ENCODE peak calls at places on chromosomes 4 and X, in five cellular contexts. One of them, this sample, is unnamed.

GRCh38 chr4:180538384-180539052 is 1704.7 kb upstream of the TENM3 start:
- DNase-seq in right lobe of liver: no peak
- DNase-seq in ecto neural progenitor cell: no peak
- DNase-seq in CD8-positive, alpha-beta T cell: no peak
- DNase-seq in activated naive CD4-positive, alpha-beta T cell treated with anti-CD3 and anti-CD28 coated beads, Interleukin-2, amount 10 ng/mL, durations not matched to agents 7 days and 5 days: no peak
- DNase-seq in this sample: no peak

GRCh38 chr4:141375855-141376254 is 155.2 kb downstream of the ZNF330 start:
- DNase-seq in right lobe of liver: no peak
- DNase-seq in ecto neural progenitor cell: no peak
- DNase-seq in CD8-positive, alpha-beta T cell: no peak
- DNase-seq in activated naive CD4-positive, alpha-beta T cell treated with anti-CD3 and anti-CD28 coated beads, Interleukin-2, amount 10 ng/mL, durations not matched to agents 7 days and 5 days: no peak
- DNase-seq in this sample: no peak

GRCh38 chr4:112979881-112980421 is 69.5 kb upstream of the ANK2 start:
- DNase-seq in right lobe of liver: no peak
- DNase-seq in ecto neural progenitor cell: peak
- DNase-seq in CD8-positive, alpha-beta T cell: no peak
- DNase-seq in activated naive CD4-positive, alpha-beta T cell treated with anti-CD3 and anti-CD28 coated beads, Interleukin-2, amount 10 ng/mL, durations not matched to agents 7 days and 5 days: no peak
- DNase-seq in this sample: no peak

GRCh38 chr4:176964116-176964691 is 171.5 kb upstream of the VEGFC start:
- DNase-seq in right lobe of liver: no peak
- DNase-seq in ecto neural progenitor cell: no peak
- DNase-seq in CD8-positive, alpha-beta T cell: no peak
- DNase-seq in activated naive CD4-positive, alpha-beta T cell treated with anti-CD3 and anti-CD28 coated beads, Interleukin-2, amount 10 ng/mL, durations not matched to agents 7 days and 5 days: no peak
- DNase-seq in this sample: no peak

GRCh38 chr4:114613579-114613978 is 15.0 kb downstream of the UGT8 start:
- DNase-seq in right lobe of liver: no peak
- DNase-seq in ecto neural progenitor cell: no peak
- DNase-seq in CD8-positive, alpha-beta T cell: no peak
- DNase-seq in activated naive CD4-positive, alpha-beta T cell treated with anti-CD3 and anti-CD28 coated beads, Interleukin-2, amount 10 ng/mL, durations not matched to agents 7 days and 5 days: no peak
- DNase-seq in this sample: no peak

GRCh38 chrX:133045986-133046385 is 50.9 kb downstream of the USP26 start:
- DNase-seq in right lobe of liver: no peak
- DNase-seq in ecto neural progenitor cell: no peak
- DNase-seq in CD8-positive, alpha-beta T cell: no peak
- DNase-seq in activated naive CD4-positive, alpha-beta T cell treated with anti-CD3 and anti-CD28 coated beads, Interleukin-2, amount 10 ng/mL, durations not matched to agents 7 days and 5 days: no peak
- DNase-seq in this sample: no peak

GRCh38 chrX:29237972-29238371 is 650.7 kb downstream of the IL1RAPL1 start:
- DNase-seq in right lobe of liver: no peak
- DNase-seq in ecto neural progenitor cell: no peak
- DNase-seq in CD8-positive, alpha-beta T cell: no peak
- DNase-seq in activated naive CD4-positive, alpha-beta T cell treated with anti-CD3 and anti-CD28 coated beads, Interleukin-2, amount 10 ng/mL, durations not matched to agents 7 days and 5 days: no peak
- DNase-seq in this sample: no peak

GRCh38 chr4:24923550-24923949 is 10.7 kb upstream of the CCDC149 start:
- DNase-seq in right lobe of liver: no peak
- DNase-seq in ecto neural progenitor cell: no peak
- DNase-seq in CD8-positive, alpha-beta T cell: no peak
- DNase-seq in activated naive CD4-positive, alpha-beta T cell treated with anti-CD3 and anti-CD28 coated beads, Interleukin-2, amount 10 ng/mL, durations not matched to agents 7 days and 5 days: no peak
- DNase-seq in this sample: no peak

GRCh38 chr4:1763550-1764080 is 29.5 kb upstream of the FGFR3 start:
- DNase-seq in right lobe of liver: no peak
- DNase-seq in ecto neural progenitor cell: no peak
- DNase-seq in CD8-positive, alpha-beta T cell: no peak
- DNase-seq in activated naive CD4-positive, alpha-beta T cell treated with anti-CD3 and anti-CD28 coated beads, Interleukin-2, amount 10 ng/mL, durations not matched to agents 7 days and 5 days: no peak
- DNase-seq in this sample: no peak

GRCh38 chrX:8741981-8742380 is 10.0 kb upstream of the ANOS1 start:
- DNase-seq in right lobe of liver: no peak
- DNase-seq in ecto neural progenitor cell: no peak
- DNase-seq in CD8-positive, alpha-beta T cell: no peak
- DNase-seq in activated naive CD4-positive, alpha-beta T cell treated with anti-CD3 and anti-CD28 coated beads, Interleukin-2, amount 10 ng/mL, durations not matched to agents 7 days and 5 days: no peak
- DNase-seq in this sample: no peak

GRCh38 chrX:50838820-50839600 is 25.0 kb upstream of the SHROOM4 start:
- DNase-seq in right lobe of liver: no peak
- DNase-seq in ecto neural progenitor cell: no peak
- DNase-seq in CD8-positive, alpha-beta T cell: no peak
- DNase-seq in activated naive CD4-positive, alpha-beta T cell treated with anti-CD3 and anti-CD28 coated beads, Interleukin-2, amount 10 ng/mL, durations not matched to agents 7 days and 5 days: no peak
- DNase-seq in this sample: no peak

GRCh38 chr4:83112239-83112638 is 2.3 kb downstream of the PLAC8 start:
- DNase-seq in right lobe of liver: no peak
- DNase-seq in ecto neural progenitor cell: no peak
- DNase-seq in CD8-positive, alpha-beta T cell: no peak
- DNase-seq in activated naive CD4-positive, alpha-beta T cell treated with anti-CD3 and anti-CD28 coated beads, Interleukin-2, amount 10 ng/mL, durations not matched to agents 7 days and 5 days: peak
- DNase-seq in this sample: no peak

GRCh38 chrX:77160301-77160700 is 286.9 kb upstream of the FGF16 start:
- DNase-seq in right lobe of liver: no peak
- DNase-seq in ecto neural progenitor cell: peak
- DNase-seq in CD8-positive, alpha-beta T cell: no peak
- DNase-seq in activated naive CD4-positive, alpha-beta T cell treated with anti-CD3 and anti-CD28 coated beads, Interleukin-2, amount 10 ng/mL, durations not matched to agents 7 days and 5 days: peak
- DNase-seq in this sample: peak

GRCh38 chr4:14916554-14917304 is 85.6 kb upstream of the CPEB2 start:
- DNase-seq in right lobe of liver: no peak
- DNase-seq in ecto neural progenitor cell: no peak
- DNase-seq in CD8-positive, alpha-beta T cell: no peak
- DNase-seq in activated naive CD4-positive, alpha-beta T cell treated with anti-CD3 and anti-CD28 coated beads, Interleukin-2, amount 10 ng/mL, durations not matched to agents 7 days and 5 days: no peak
- DNase-seq in this sample: no peak

GRCh38 chr4:169314906-169315305 is 44.1 kb upstream of the SH3RF1 start:
- DNase-seq in right lobe of liver: peak
- DNase-seq in ecto neural progenitor cell: no peak
- DNase-seq in CD8-positive, alpha-beta T cell: no peak
- DNase-seq in activated naive CD4-positive, alpha-beta T cell treated with anti-CD3 and anti-CD28 coated beads, Interleukin-2, amount 10 ng/mL, durations not matched to agents 7 days and 5 days: no peak
- DNase-seq in this sample: peak

GRCh38 chr4:89172865-89173264 is 61.5 kb downstream of the TIGD2 start:
- DNase-seq in right lobe of liver: no peak
- DNase-seq in ecto neural progenitor cell: no peak
- DNase-seq in CD8-positive, alpha-beta T cell: no peak
- DNase-seq in activated naive CD4-positive, alpha-beta T cell treated with anti-CD3 and anti-CD28 coated beads, Interleukin-2, amount 10 ng/mL, durations not matched to agents 7 days and 5 days: no peak
- DNase-seq in this sample: no peak